ENCODE peak calls at places on chromosomes 6 and 20, in four cellular contexts. One of them, this sample, is unnamed.

GRCh38 chr20:64029293-64030117 is 6.5 kb upstream of the C20orf204 start:
- DNase-seq in fibroblast of lung: no peak
- DNase-seq in lung: no peak
- DNase-seq in left lung: peak; percentile 66
- DNase-seq in this sample: no peak

GRCh38 chr6:141110486-141110885 is 1022.2 kb upstream of the GJE1 start:
- DNase-seq in fibroblast of lung: no peak
- DNase-seq in lung: no peak
- DNase-seq in left lung: no peak
- DNase-seq in this sample: no peak

GRCh38 chr20:21225215-21225947 is 77.8 kb upstream of the XRN2 start:
- DNase-seq in fibroblast of lung: peak; percentile 28
- DNase-seq in lung: no peak
- DNase-seq in left lung: no peak
- DNase-seq in this sample: no peak

GRCh38 chr6:71855406-71855805 is 30.9 kb upstream of the RIMS1 start:
- DNase-seq in fibroblast of lung: no peak
- DNase-seq in lung: no peak
- DNase-seq in left lung: no peak
- DNase-seq in this sample: no peak

GRCh38 chr6:118372413-118372812 is 175.7 kb upstream of the PLN start:
- DNase-seq in fibroblast of lung: peak; percentile 67
- DNase-seq in lung: no peak
- DNase-seq in left lung: no peak
- DNase-seq in this sample: no peak

GRCh38 chr6:154187203-154187602 is 148.2 kb downstream of the OPRM1 start:
- DNase-seq in fibroblast of lung: no peak
- DNase-seq in lung: no peak
- DNase-seq in left lung: no peak
- DNase-seq in this sample: no peak

GRCh38 chr6:31792741-31793140 is 2.8 kb downstream of the VARS1 start:
- DNase-seq in fibroblast of lung: no peak
- DNase-seq in lung: no peak
- DNase-seq in left lung: peak; percentile 64
- DNase-seq in this sample: no peak

GRCh38 chr6:140427842-140428241 is 1053.4 kb upstream of the CITED2 start:
- DNase-seq in fibroblast of lung: no peak
- DNase-seq in lung: no peak
- DNase-seq in left lung: no peak
- DNase-seq in this sample: no peak

GRCh38 chr6:72246926-72247325 is 360.6 kb downstream of the RIMS1 start:
- DNase-seq in fibroblast of lung: peak; percentile 42
- DNase-seq in lung: no peak
- DNase-seq in left lung: no peak
- DNase-seq in this sample: no peak

GRCh38 chr6:161135695-161136591 is 137.9 kb downstream of the AGPAT4 start:
- DNase-seq in fibroblast of lung: no peak
- DNase-seq in lung: no peak
- DNase-seq in left lung: no peak
- DNase-seq in this sample: no peak

GRCh38 chr6:160431791-160432404 is 83.7 kb downstream of the SLC22A3 start:
- DNase-seq in fibroblast of lung: peak; percentile 28
- DNase-seq in lung: no peak
- DNase-seq in left lung: no peak
- DNase-seq in this sample: no peak

GRCh38 chr6:63805808-63806572 is 170.4 kb downstream of the PHF3 start:
- DNase-seq in fibroblast of lung: peak; percentile 92
- DNase-seq in lung: no peak
- DNase-seq in left lung: no peak
- DNase-seq in this sample: no peak

GRCh38 chr20:59526242-59527225 is 77.8 kb upstream of the PHACTR3 start:
- DNase-seq in fibroblast of lung: no peak
- DNase-seq in lung: no peak
- DNase-seq in left lung: peak; percentile 62
- DNase-seq in this sample: no peak

GRCh38 chr20:16063876-16064275 is 509.4 kb downstream of the KIF16B start:
- DNase-seq in fibroblast of lung: peak; percentile 30
- DNase-seq in lung: no peak
- DNase-seq in left lung: no peak
- DNase-seq in this sample: no peak

GRCh38 chr20:3431109-3431508 is 23.6 kb upstream of the DNAAF9 start:
- DNase-seq in fibroblast of lung: no peak
- DNase-seq in lung: no peak
- DNase-seq in left lung: no peak
- DNase-seq in this sample: no peak

GRCh38 chr6:37182736-37183590 is 13.0 kb downstream of the PIM1 start:
- DNase-seq in fibroblast of lung: no peak
- DNase-seq in lung: peak; percentile 49
- DNase-seq in left lung: no peak
- DNase-seq in this sample: no peak

GRCh38 chr6:36873612-36874011 is 991 bp downstream of the PPIL1 start:
- DNase-seq in fibroblast of lung: no peak
- DNase-seq in lung: no peak
- DNase-seq in left lung: no peak
- DNase-seq in this sample: no peak

GRCh38 chr6:127302728-127303675 is 36.3 kb downstream of the RNF146 start:
- DNase-seq in fibroblast of lung: peak; percentile 65
- DNase-seq in lung: no peak
- DNase-seq in left lung: no peak
- DNase-seq in this sample: peak; percentile 47

GRCh38 chr20:35828434-35828833 is 56.6 kb downstream of the PHF20 start:
- DNase-seq in fibroblast of lung: no peak
- DNase-seq in lung: no peak
- DNase-seq in left lung: no peak
- DNase-seq in this sample: no peak

GRCh38 chr20:39268566-39268965 is 306.4 kb downstream of the DHX35 start:
- DNase-seq in fibroblast of lung: no peak
- DNase-seq in lung: no peak
- DNase-seq in left lung: peak; percentile 45
- DNase-seq in this sample: no peak

GRCh38 chr20:37579091-37579490 is 51.4 kb upstream of the BLCAP start:
- DNase-seq in fibroblast of lung: no peak
- DNase-seq in lung: no peak
- DNase-seq in left lung: no peak
- DNase-seq in this sample: no peak

GRCh38 chr6:21342496-21342895 is 251.1 kb upstream of the SOX4 start:
- DNase-seq in fibroblast of lung: peak; percentile 10
- DNase-seq in lung: peak; percentile 57
- DNase-seq in left lung: no peak
- DNase-seq in this sample: no peak

GRCh38 chr6:109718991-109719390 is 27.9 kb downstream of the FIG4 start:
- DNase-seq in fibroblast of lung: peak; percentile 17
- DNase-seq in lung: no peak
- DNase-seq in left lung: no peak
- DNase-seq in this sample: no peak

GRCh38 chr20:56788041-56788670 is 159.1 kb downstream of the TFAP2C start:
- DNase-seq in fibroblast of lung: peak; percentile 95
- DNase-seq in lung: peak; percentile 44
- DNase-seq in left lung: no peak
- DNase-seq in this sample: no peak

GRCh38 chr6:140043357-140043756 is 668.9 kb upstream of the CITED2 start:
- DNase-seq in fibroblast of lung: peak; percentile 85
- DNase-seq in lung: no peak
- DNase-seq in left lung: no peak
- DNase-seq in this sample: no peak

GRCh38 chr6:143647712-143648111 is 30.1 kb upstream of the PHACTR2 start:
- DNase-seq in fibroblast of lung: no peak
- DNase-seq in lung: no peak
- DNase-seq in left lung: no peak
- DNase-seq in this sample: no peak

GRCh38 chr6:107576852-107577251 is 86.9 kb downstream of the SOBP start:
- DNase-seq in fibroblast of lung: peak; percentile 11
- DNase-seq in lung: no peak
- DNase-seq in left lung: no peak
- DNase-seq in this sample: no peak

GRCh38 chr6:116126032-116126431 is at the start of gene COL10A1:
- DNase-seq in fibroblast of lung: no peak
- DNase-seq in lung: no peak
- DNase-seq in left lung: no peak
- DNase-seq in this sample: no peak

GRCh38 chr6:118709859-118710350 is 58.5 kb upstream of the CEP85L start:
- DNase-seq in fibroblast of lung: no peak
- DNase-seq in lung: peak; percentile 32
- DNase-seq in left lung: no peak
- DNase-seq in this sample: peak; percentile 26

GRCh38 chr6:101509556-101509955 is 116.0 kb downstream of the GRIK2 start:
- DNase-seq in fibroblast of lung: no peak
- DNase-seq in lung: no peak
- DNase-seq in left lung: no peak
- DNase-seq in this sample: no peak

GRCh38 chr6:37875561-37876309 is 56.2 kb downstream of the ZFAND3 start:
- DNase-seq in fibroblast of lung: no peak
- DNase-seq in lung: no peak
- DNase-seq in left lung: no peak
- DNase-seq in this sample: no peak

GRCh38 chr20:32470025-32470861 is 112.1 kb downstream of the ASXL1 start:
- DNase-seq in fibroblast of lung: peak; percentile 58
- DNase-seq in lung: peak; percentile 54
- DNase-seq in left lung: peak; percentile 90
- DNase-seq in this sample: peak; percentile 52

GRCh38 chr6:162481938-162482337 is 245.6 kb downstream of the PRKN start:
- DNase-seq in fibroblast of lung: no peak
- DNase-seq in lung: no peak
- DNase-seq in left lung: no peak
- DNase-seq in this sample: no peak

GRCh38 chr6:24874776-24875175 is 61.0 kb downstream of the RIPOR2 start:
- DNase-seq in fibroblast of lung: no peak
- DNase-seq in lung: no peak
- DNase-seq in left lung: no peak
- DNase-seq in this sample: no peak

GRCh38 chr20:40844285-40844684 is 155.2 kb upstream of the MAFB start:
- DNase-seq in fibroblast of lung: no peak
- DNase-seq in lung: no peak
- DNase-seq in left lung: no peak
- DNase-seq in this sample: no peak

GRCh38 chr20:45041464-45042337 is 59.2 kb downstream of the KCNS1 start:
- DNase-seq in fibroblast of lung: peak; percentile 37
- DNase-seq in lung: no peak
- DNase-seq in left lung: no peak
- DNase-seq in this sample: peak; percentile 25

GRCh38 chr20:57596998-57597939 is 23.0 kb downstream of the ZBP1 start:
- DNase-seq in fibroblast of lung: peak; percentile 32
- DNase-seq in lung: peak; percentile 53
- DNase-seq in left lung: peak; percentile 94
- DNase-seq in this sample: peak; percentile 78

GRCh38 chr6:160430741-160431140 is 82.6 kb downstream of the SLC22A3 start:
- DNase-seq in fibroblast of lung: no peak
- DNase-seq in lung: no peak
- DNase-seq in left lung: no peak
- DNase-seq in this sample: no peak

GRCh38 chr20:47258745-47259695 is 97.5 kb downstream of the ZMYND8 start:
- DNase-seq in fibroblast of lung: peak; percentile 31
- DNase-seq in lung: no peak
- DNase-seq in left lung: no peak
- DNase-seq in this sample: no peak
- H3K4me1 ChIP-seq in fibroblast of lung: peaks cover 7% of the 10 kb centered on the region
- H3K4me1 ChIP-seq in lung: peaks cover 6% of the 10 kb centered on the region
- H3K4me1 ChIP-seq in left lung: no peaks in the 10 kb centered on the region
- H3K4me1 ChIP-seq in this sample: no peaks in the 10 kb centered on the region

GRCh38 chr6:30685157-30685976 is 1.1 kb downstream of the PPP1R18 start:
- DNase-seq in fibroblast of lung: peak; percentile 34
- DNase-seq in lung: no peak
- DNase-seq in left lung: peak; percentile 85
- DNase-seq in this sample: no peak
- H3K4me1 ChIP-seq in fibroblast of lung: peaks cover 26% of the 10 kb centered on the region
- H3K4me1 ChIP-seq in lung: no peaks in the 10 kb centered on the region
- H3K4me1 ChIP-seq in left lung: peaks cover 18% of the 10 kb centered on the region
- H3K4me1 ChIP-seq in this sample: peaks cover 13% of the 10 kb centered on the region

GRCh38 chr20:43937586-43937985 is 22.9 kb downstream of the TOX2 start:
- DNase-seq in fibroblast of lung: peak; percentile 68
- DNase-seq in lung: no peak
- DNase-seq in left lung: no peak
- DNase-seq in this sample: no peak
- H3K4me1 ChIP-seq in fibroblast of lung: peaks cover 44% of the 10 kb centered on the region
- H3K4me1 ChIP-seq in lung: no peaks in the 10 kb centered on the region
- H3K4me1 ChIP-seq in left lung: peaks cover 37% of the 10 kb centered on the region
- H3K4me1 ChIP-seq in this sample: peaks cover 9% of the 10 kb centered on the region

DNA sequence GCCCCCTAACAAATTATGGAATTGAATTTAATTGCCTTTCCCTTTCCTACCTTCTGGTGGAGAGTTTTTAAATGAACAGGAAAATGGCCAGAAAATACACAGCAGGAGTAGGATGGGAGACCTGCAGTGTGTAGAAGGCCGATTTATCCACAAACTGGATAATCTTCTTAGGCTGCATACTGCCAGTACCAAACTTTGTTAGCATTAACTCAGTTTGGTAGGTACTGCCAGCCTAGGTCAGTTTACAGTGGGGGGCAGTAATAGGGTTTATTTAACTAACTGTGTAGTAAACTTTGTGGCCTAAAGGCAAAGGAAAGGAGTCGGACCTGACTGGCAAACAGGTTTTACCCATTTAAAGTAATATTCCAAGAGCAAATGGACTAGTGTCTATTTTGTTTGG is 4.6 kb downstream of the NCOA3 start:
- DNase-seq in fibroblast of lung: no peak
- DNase-seq in lung: no peak
- DNase-seq in left lung: no peak
- DNase-seq in this sample: no peak
- H3K4me1 ChIP-seq in fibroblast of lung: no peaks in the 10 kb centered on the region
- H3K4me1 ChIP-seq in lung: peaks cover 15% of the 10 kb centered on the region
- H3K4me1 ChIP-seq in left lung: no peaks in the 10 kb centered on the region
- H3K4me1 ChIP-seq in this sample: no peaks in the 10 kb centered on the region

This sample was measured in colonic mucosa.